ENCODE peak calls at places on chromosomes 11 and 22, in four cellular contexts. Z is choroid plexus epithelial cell, V is uterus, F is upper lobe of right lung. R is an unnamed sample.
A peak's percentile ranks its signal among the peaks of the same experiment; 100 is the strongest.

GRCh38 chr22:50481440-50482106 is at the start of gene ADM2:
- DNase-seq in Z (no peak), V (no peak), F (peak; percentile 77), R (no peak)

GRCh38 chr22:34096770-34097169 is 176.5 kb upstream of the LARGE1 start:
- DNase-seq in Z (no peak), V (no peak), F (no peak), R (no peak)

GRCh38 chr22:47154621-47155081 is 392.2 kb downstream of the TBC1D22A start:
- DNase-seq in Z (peak; percentile 20), V (peak; percentile 68), F (no peak), R (peak; percentile 73)

GRCh38 chr11:18108254-18108653 is 2.4 kb upstream of the SAAL1 start:
- DNase-seq in Z (no peak), V (no peak), F (no peak), R (no peak)

GRCh38 chr22:19788661-19789225 is 28.2 kb downstream of the TBX1 start:
- DNase-seq in Z (no peak), V (no peak), F (no peak), R (no peak)

GRCh38 chr11:15053201-15053685 is 20.1 kb upstream of the CALCB start:
- DNase-seq in Z (peak; percentile 12), V (no peak), F (no peak), R (no peak)

GRCh38 chr11:82733444-82734119 is at the start of gene FAM181B:
- DNase-seq in Z (peak; percentile 27), V (peak; percentile 34), F (peak; percentile 70), R (peak; percentile 25)

GRCh38 chr11:109586789-109587188 is 164.8 kb downstream of the C11orf87 start:
- DNase-seq in Z (no peak), V (no peak), F (no peak), R (no peak)

GRCh38 chr11:26944866-26945664 is 48.8 kb upstream of the FIBIN start:
- DNase-seq in Z (peak; percentile 40), V (no peak), F (no peak), R (peak; percentile 59)

GRCh38 chr11:2387266-2387982 is 10.3 kb downstream of the CD81 start:
- DNase-seq in Z (peak; percentile 65), V (no peak), F (no peak), R (peak; percentile 58)

GRCh38 chr11:125494987-125495725 is 909 bp downstream of the FEZ1 start:
- DNase-seq in Z (peak; percentile 26), V (peak; percentile 35), F (peak; percentile 66), R (peak; percentile 44)

GRCh38 chr22:39653787-39654077 is 83.2 kb downstream of the CACNA1I start:
- DNase-seq in Z (no peak), V (no peak), F (no peak), R (no peak)

GRCh38 chr22:39655736-39656285 is 85.3 kb downstream of the CACNA1I start:
- DNase-seq in Z (no peak), V (no peak), F (no peak), R (no peak)

GRCh38 chr22:39654527-39654926 is 84.0 kb downstream of the CACNA1I start:
- DNase-seq in Z (no peak), V (no peak), F (no peak), R (no peak)

GRCh38 chr22:39656495-39657490 is 86.2 kb downstream of the CACNA1I start:
- DNase-seq in Z (no peak), V (no peak), F (no peak), R (no peak)

GRCh38 chr22:39654959-39655579 is 84.5 kb downstream of the CACNA1I start:
- DNase-seq in Z (peak; percentile 8), V (no peak), F (no peak), R (no peak)
- TF ChIP-seq CTCF in Z (peak; percentile 36), V (no peak), F (no peak), R (peak; percentile 2)

GRCh38 chr22:44330727-44331660 is 18.2 kb upstream of the SHISAL1 start:
- DNase-seq in Z (no peak), V (no peak), F (no peak), R (no peak)

GRCh38 chr22:44328762-44329161 is 16.0 kb upstream of the SHISAL1 start:
- DNase-seq in Z (no peak), V (no peak), F (no peak), R (no peak)

GRCh38 chr22:44330188-44330726 is 17.5 kb upstream of the SHISAL1 start:
- DNase-seq in Z (no peak), V (no peak), F (no peak), R (no peak)

GRCh38 chr22:44328326-44328725 is 15.6 kb upstream of the SHISAL1 start:
- DNase-seq in Z (no peak), V (no peak), F (peak; percentile 77), R (no peak)

GRCh38 chr22:44329179-44329796 is 16.5 kb upstream of the SHISAL1 start:
- DNase-seq in Z (peak; percentile 13), V (no peak), F (no peak), R (no peak)
- TF ChIP-seq CTCF in Z (no peak), V (no peak), F (no peak), R (peak; percentile 16)

GRCh38 chr11:119625206-119625988 is 103.6 kb downstream of the NECTIN1 start:
- DNase-seq in Z (peak; percentile 16), V (no peak), F (no peak), R (no peak)

GRCh38 chr11:119622454-119623143 is 106.4 kb downstream of the NECTIN1 start:
- DNase-seq in Z (no peak), V (no peak), F (no peak), R (no peak)

GRCh38 chr11:119623682-119624081 is 105.3 kb downstream of the NECTIN1 start:
- DNase-seq in Z (no peak), V (no peak), F (no peak), R (no peak)

GRCh38 chr11:119626197-119626909 is 102.6 kb downstream of the NECTIN1 start:
- DNase-seq in Z (no peak), V (no peak), F (no peak), R (no peak)

DNA sequence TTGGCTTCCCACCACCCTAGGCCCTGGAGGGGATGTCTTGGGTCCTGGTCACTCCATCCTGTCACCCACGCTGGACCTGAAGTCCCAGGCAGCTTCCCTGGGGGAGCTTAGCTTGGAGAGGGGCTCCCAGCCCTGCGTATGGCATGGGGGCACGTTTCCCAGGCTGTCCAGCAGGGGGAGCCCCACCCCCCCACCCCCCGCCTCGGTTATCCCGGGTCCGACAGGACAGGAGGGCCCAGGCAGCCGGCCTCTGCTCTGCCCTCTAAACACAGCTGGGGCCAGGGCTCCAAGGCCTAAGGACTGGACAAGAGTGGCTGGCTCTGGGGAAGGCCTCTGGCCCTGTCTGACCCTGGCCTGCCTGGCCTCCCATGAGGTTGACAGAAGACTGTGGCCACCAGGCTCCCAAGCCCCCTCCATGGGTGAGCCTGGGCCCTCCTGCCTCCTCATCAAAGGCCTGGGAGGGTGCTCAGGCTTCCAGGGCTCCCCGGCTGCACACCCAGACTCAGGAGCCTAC is 104.8 kb downstream of the NECTIN1 start:
- DNase-seq in Z (no peak), V (no peak), F (no peak), R (no peak)
- TF ChIP-seq CTCF in Z (peak; percentile 52), V (peak; percentile 30), F (peak; percentile 65), R (peak; percentile 47)

GRCh38 chr11:20093775-20094174 is 66.5 kb downstream of the DBX1 start:
- DNase-seq in Z (peak; percentile 84), V (no peak), F (no peak), R (peak; percentile 97)
- TF ChIP-seq CTCF in Z (peak; percentile 26), V (no peak), F (no peak), R (no peak)

GRCh38 chr22:45180280-45180679 is 16.6 kb downstream of the NUP50 start:
- DNase-seq in Z (no peak), V (no peak), F (no peak), R (no peak)
- TF ChIP-seq CTCF in Z (no peak), V (no peak), F (no peak), R (no peak)

GRCh38 chr22:39940757-39941305 is 19.4 kb upstream of the TMA7B start:
- DNase-seq in Z (peak; percentile 29), V (no peak), F (no peak), R (no peak)
- TF ChIP-seq CTCF in Z (no peak), V (no peak), F (no peak), R (no peak)

GRCh38 chr22:40592352-40593113 is 44.0 kb downstream of the MRTFA start:
- DNase-seq in Z (no peak), V (no peak), F (no peak), R (no peak)
- TF ChIP-seq CTCF in Z (no peak), V (no peak), F (no peak), R (no peak)

DNA sequence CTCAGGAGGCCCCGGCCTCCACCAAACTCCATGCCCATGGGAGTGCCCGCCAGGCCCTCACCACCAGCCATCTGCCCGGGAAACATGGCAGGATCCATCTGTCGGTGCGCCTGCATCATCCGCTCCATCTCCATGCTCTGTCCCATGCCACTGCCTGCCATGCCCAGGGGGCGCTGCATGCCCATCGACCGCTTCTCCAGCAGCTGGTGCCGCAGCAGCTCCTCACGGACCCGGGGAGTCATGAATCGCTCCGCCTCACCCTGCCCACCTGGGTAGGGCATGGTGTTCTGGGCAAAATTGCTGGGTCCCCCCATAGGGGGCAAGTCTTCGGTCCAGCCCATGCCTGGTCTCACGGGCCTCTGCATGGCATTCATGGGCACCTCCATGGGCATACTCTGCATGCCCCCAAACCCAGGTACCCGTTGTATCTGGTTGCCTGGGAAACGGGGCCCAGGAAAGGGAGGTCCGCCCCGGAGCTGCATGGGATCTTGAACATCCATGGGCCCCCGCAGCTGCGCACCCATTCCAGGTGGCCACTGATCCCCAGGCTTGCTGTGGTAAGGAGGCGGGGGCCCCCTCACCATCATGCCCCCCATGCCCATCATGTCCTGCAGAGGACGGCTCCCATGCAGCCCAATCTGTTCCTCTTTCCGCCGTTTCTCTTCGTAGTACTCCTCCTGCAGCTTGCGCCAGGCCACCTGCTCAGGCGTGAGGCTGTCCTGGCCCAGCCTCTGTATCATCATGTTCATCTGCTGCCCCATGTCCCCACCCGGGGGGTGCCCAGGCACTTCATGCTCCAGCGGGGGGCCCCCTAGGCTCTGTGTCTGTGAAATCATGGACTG is 18.0 kb downstream of the CXCR5 start:
- DNase-seq in Z (no peak), V (no peak), F (peak; percentile 65), R (no peak)
- TF ChIP-seq CTCF in Z (no peak), V (no peak), F (no peak), R (no peak)

GRCh38 chr11:129234978-129235377 is 42.9 kb upstream of the ARHGAP32 start:
- DNase-seq in Z (no peak), V (no peak), F (no peak), R (no peak)

GRCh38 chr11:129226207-129226798 is 34.2 kb upstream of the ARHGAP32 start:
- DNase-seq in Z (no peak), V (no peak), F (no peak), R (no peak)

GRCh38 chr11:129224538-129224937 is 32.4 kb upstream of the ARHGAP32 start:
- DNase-seq in Z (no peak), V (no peak), F (no peak), R (no peak)

GRCh38 chr11:129225190-129225589 is 33.1 kb upstream of the ARHGAP32 start:
- DNase-seq in Z (peak; percentile 54), V (no peak), F (no peak), R (peak; percentile 72)

DNA sequence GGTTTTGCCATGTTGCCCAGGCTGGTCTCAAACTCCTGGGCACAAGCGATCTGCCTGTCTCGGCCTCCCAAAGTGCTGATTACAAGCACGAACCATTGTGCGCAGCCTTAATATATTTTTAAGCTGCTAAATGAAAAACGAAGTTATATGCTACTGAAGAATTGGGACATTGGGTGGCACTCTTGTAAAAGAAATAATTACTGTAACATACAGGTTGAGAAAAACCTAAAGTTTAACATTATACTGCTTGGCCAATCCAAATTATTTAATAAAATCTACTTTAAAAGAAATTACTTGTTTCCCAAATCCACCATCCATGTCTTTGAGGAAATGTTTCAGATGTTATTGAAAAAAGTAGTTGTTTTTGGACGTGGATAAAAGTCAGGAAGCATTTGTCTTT is 37.9 kb upstream of the ARHGAP32 start:
- DNase-seq in Z (peak; percentile 39), V (no peak), F (no peak), R (peak; percentile 34)
- TF ChIP-seq CTCF in Z (no peak), V (peak; percentile 13), F (peak; percentile 25), R (no peak)